ENCODE peak calls at places on chromosomes 11 and 22, in four cellular contexts. N is PC-3, O is IMR-90, F is K562. C is an unnamed sample.

GRCh38 chr11:43833657-43834073 is 47.0 kb upstream of the ALKBH3 start:
- DNase-seq in O (peak; percentile 90), N (peak; percentile 15), F (no peak), C (no peak)

GRCh38 chr11:131980199-131980598 is 609.8 kb downstream of the NTM start:
- DNase-seq in O (no peak), N (no peak), F (no peak), C (no peak)

GRCh38 chr11:32113200-32113599 is 22.3 kb downstream of the RCN1 start:
- DNase-seq in N (no peak), O (no peak), F (no peak), C (no peak)

GRCh38 chr11:84594602-84595001 is 1032.5 kb downstream of the DLG2 start:
- DNase-seq in F (no peak), N (no peak), O (no peak), C (no peak)

GRCh38 chr11:61534025-61534900 is 25.7 kb downstream of the LRRC10B start:
- DNase-seq in F (no peak), N (no peak), O (no peak), C (no peak)

GRCh38 chr22:29114392-29114791 is 41.6 kb downstream of the KREMEN1 start:
- DNase-seq in O (no peak), N (no peak), F (no peak), C (no peak)

GRCh38 chr11:1450958-1451710 is 35.4 kb downstream of the MOB2 start:
- DNase-seq in F (peak; percentile 75), N (no peak), O (no peak), C (no peak)

GRCh38 chr11:109298865-109299264 is 123.1 kb upstream of the C11orf87 start:
- DNase-seq in O (no peak), F (no peak), N (no peak), C (no peak)

GRCh38 chr11:43517518-43517917 is 158.8 kb downstream of the TTC17 start:
- DNase-seq in O (peak; percentile 26), N (no peak), F (no peak), C (no peak)

GRCh38 chr11:10674991-10675440 is 18.5 kb downstream of the IRAG1 start:
- DNase-seq in N (no peak), O (no peak), F (no peak), C (no peak)

GRCh38 chr11:86592659-86593451 is 79.6 kb downstream of the ME3 start:
- DNase-seq in N (peak; percentile 96), O (peak; percentile 87), F (peak; percentile 57), C (peak; percentile 81)

GRCh38 chr11:58923300-58923788 is 15.9 kb upstream of the GLYATL1 start:
- DNase-seq in F (peak; percentile 15), O (peak; percentile 46), N (peak; percentile 84), C (no peak)

GRCh38 chr11:118211006-118211405 is 13.8 kb downstream of the JAML start:
- DNase-seq in N (no peak), O (no peak), F (no peak), C (no peak)

GRCh38 chr11:46238078-46238966 is 39.1 kb upstream of the CREB3L1 start:
- DNase-seq in O (peak; percentile 63), F (peak; percentile 78), N (no peak), C (no peak)

GRCh38 chr11:14980854-14981253 is 8.7 kb upstream of the CALCA start:
- DNase-seq in O (peak; percentile 69), F (no peak), N (peak; percentile 23), C (no peak)

GRCh38 chr11:47775240-47775869 is 8.2 kb upstream of the FNBP4 start:
- DNase-seq in N (no peak), F (no peak), O (no peak), C (no peak)

GRCh38 chr11:13229675-13230359 is 47.8 kb upstream of the BMAL1 start:
- DNase-seq in F (no peak), N (no peak), O (no peak), C (no peak)

GRCh38 chr22:30605449-30606110 is 1.4 kb upstream of the TCN2 start:
- DNase-seq in N (peak; percentile 58), O (peak; percentile 25), F (peak; percentile 64), C (no peak)

GRCh38 chr22:24450600-24450999 is 23.2 kb downstream of the ADORA2A start:
- DNase-seq in N (no peak), F (no peak), O (no peak), C (no peak)

GRCh38 chr11:69007978-69008381 is 5.1 kb downstream of the MRGPRF start:
- DNase-seq in N (no peak), F (no peak), O (peak; percentile 71), C (no peak)

GRCh38 chr11:106395716-106396349 is 318.4 kb downstream of the AASDHPPT start:
- DNase-seq in N (peak; percentile 50), O (no peak), F (no peak), C (no peak)

DNA sequence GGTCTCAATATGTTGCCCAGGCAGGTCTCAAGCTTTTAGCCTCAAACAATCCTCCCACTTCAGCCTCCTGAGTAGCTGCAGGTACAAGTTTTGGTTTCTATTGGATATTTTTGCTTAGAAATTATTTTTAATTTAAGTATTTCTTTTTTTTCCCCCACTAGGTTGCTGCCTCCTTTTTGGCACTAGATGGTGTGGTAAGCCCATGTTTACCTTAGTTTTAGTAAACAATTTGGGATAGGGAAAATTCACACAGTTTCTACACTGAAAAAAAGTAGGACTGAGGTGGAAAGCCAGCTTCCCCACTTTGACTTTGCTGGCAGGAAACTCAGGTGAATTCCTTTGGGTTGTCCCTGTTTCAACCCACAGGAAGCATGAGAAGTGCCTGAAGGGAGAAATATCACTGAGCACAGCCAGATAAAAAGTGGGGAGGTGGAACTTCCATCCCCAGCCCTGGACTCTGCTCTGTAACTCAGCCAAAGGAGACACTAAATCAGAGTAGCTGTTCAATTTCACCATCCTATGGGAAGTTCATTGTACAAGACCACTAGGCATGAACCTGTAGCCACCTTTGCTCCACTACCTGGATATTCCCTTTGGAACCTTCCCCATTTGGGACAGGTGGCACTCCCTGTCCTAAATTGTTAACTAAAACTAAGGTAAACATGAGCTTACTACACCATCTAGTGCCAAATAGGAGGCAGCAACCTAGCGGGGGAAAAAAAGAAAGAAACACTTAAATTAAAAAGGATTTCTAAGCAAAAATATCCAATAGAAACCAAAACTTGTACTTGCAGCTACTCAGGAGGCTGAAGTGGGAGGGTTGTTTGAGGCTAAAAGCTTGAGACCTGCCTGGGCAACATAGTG is 154.4 kb upstream of the FAT3 start:
- DNase-seq in F (no peak), N (peak; percentile 42), O (no peak), C (no peak)
- TF ChIP-seq CTCF in F (no peak), N (peak; percentile 49), O (peak; percentile 21), C (no peak)

GRCh38 chr22:22884010-22884887 is 3.4 kb upstream of the IGLL5 start:
- DNase-seq in F (peak; percentile 58), N (peak; percentile 67), O (peak; percentile 45), C (no peak)
- H3K9ac ChIP-seq in F (no peak overlapping the region), N (no peak overlapping the region), O (no peak overlapping the region), C (no peak overlapping the region)

DNA sequence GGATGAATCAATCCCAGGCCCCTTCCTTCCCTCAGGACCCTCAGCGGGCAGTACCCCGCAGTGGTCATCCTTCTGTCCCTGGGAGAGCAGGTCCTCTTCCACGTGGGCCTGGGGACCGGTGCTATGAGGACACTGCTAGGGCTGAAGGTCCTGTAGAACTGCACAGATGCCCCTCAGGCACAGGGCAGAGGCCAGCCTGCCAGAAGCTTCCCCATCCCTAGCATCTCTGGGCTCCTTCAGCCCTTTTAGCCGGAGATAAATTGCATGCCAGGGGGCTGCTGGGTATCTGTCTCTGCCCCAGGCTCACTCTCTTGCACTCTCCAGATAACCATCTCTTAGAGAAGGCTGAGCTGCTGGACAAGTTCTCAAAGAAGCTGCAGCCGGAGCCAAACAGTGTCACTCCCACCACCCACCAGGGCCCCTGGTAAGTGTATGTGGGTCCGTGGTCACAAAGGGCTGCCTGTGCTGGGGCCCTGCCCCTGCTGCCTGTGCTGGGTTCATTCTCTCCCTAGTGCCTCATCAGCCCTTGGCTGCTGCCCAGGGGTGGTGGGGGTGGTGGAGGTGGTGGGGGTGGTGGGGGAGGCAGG is 2.3 kb downstream of the ATG16L2 start:
- DNase-seq in O (peak; percentile 18), F (no peak), N (no peak), C (no peak)
- H3K4me3 ChIP-seq in O (no peak overlapping the region), F (no peak overlapping the region), N (no peak overlapping the region), C (no peak overlapping the region)

DNA sequence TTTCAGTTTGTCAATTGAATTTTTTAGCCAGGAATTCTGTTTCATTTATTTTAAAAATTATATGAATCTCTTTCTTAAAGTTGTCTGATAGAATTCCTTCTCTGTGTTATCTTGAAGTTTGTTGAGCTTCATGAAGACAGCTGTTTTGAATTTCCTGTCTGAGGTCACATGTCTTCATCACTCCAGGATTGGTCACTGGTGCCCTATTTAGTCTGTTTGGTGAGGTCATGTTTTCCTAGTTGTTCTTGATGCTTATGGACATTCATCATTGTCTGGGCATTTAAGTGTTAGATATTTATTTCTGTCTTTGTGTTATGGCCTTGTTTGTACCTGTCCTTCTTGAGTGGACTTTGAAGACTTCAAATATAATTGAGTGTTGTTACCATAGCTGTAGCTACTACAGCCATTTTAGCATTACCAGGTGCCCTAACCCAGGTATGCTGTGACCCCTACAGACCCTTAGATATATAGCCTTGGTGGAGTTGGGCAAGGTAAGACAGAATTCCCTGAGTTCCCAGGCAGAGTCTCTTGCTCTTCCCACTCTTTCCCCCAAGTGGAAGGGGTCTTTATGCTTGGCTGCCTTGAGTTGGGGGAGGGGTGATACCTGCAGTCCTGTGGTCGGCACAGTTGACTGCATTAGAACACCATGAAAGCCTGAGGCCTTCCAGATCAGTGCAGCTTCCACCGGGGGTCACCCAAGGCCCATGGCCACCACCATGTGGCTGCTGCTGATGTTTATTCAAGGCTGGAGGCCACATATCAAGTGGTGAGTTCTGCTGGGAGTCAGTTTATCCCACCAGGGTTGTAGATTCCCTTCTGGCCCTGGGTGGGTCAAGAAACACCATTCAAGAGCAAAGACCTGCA is 229.6 kb downstream of the DYNC2H1 start:
- DNase-seq in F (no peak), O (peak; percentile 66), N (peak; percentile 48), C (no peak)
- TF ChIP-seq CTCF in F (no peak), O (peak; percentile 35), N (peak; percentile 63), C (peak; percentile 39)

GRCh38 chr22:37242395-37242918 is 1.6 kb downstream of the RAC2 start:
- DNase-seq in N (peak; percentile 51), F (peak; percentile 80), O (peak; percentile 38), C (no peak)

GRCh38 chr22:37245740-37246139 is 1.7 kb upstream of the RAC2 start:
- DNase-seq in O (peak; percentile 37), F (no peak), N (no peak), C (no peak)

GRCh38 chr22:37243402-37244113 is 511 bp downstream of the RAC2 start:
- DNase-seq in O (no peak), F (no peak), N (no peak), C (no peak)

GRCh38 chr22:37244922-37245722 is 1.1 kb upstream of the RAC2 start:
- DNase-seq in O (no peak), N (no peak), F (no peak), C (no peak)

DNA sequence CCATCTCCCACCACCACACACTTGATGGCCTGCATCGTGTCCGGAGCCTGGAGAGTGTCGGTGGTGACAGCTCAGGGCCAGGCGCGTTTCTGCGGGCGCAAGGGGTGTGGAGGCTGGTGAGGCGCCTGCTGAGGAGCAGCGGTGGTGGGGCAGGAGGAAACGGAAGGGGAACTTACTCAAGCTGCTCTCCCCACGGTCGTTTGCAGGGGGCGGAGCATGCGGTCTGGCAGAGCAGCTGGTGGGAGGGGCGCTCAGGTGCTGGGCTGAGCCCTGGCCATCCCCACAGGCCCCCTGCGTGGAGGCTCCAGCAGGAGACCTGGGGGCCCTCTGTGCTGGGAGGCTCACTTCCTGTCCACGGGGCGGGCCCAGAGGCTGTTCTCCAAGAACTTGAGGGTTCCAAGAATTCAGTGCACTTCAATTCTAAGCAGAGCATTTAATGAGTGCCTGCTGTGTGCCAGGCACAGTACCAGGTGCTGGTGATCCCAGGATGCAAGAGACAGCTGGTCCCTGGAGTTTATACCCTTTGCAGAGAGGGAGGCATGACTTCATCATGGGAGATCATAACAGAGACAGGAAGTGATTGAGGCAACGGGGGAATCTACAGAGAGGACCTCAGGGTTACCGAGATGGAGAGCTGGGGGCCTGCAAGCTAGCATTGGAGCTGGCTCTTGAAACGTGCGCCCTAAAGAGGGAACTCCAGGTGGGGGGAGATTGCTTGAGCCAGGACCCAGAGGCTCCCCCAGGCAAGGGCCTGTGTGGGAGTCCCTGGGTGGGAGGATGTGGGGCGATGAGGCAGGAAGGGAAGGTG is at the start of gene RAC2:
- DNase-seq in N (peak; percentile 73), O (peak; percentile 57), F (peak; percentile 83), C (peak; percentile 52)
- H3K9ac ChIP-seq in N (peak within 1 kb of the TSS; percentile 72), O (peak within 1 kb of the TSS; percentile 33), F (peak within 1 kb of the TSS; percentile 80), C (peak within 1 kb of the TSS; percentile 77)